ENCODE peak calls at places on chromosomes 7 and 10, in ten cellular contexts. Y is OCI-LY7, J is RWPE1, C is upper lobe of right lung, E is mammary epithelial cell, D is mucosa of descending colon, H is fibroblast of lung, T is neural crest cell, B is gastrocnemius medialis, G is prostate gland. F is an unnamed sample.

GRCh38 chr10:116444527-116445142 is 17.0 kb downstream of the PNLIPRP3 start:
- DNase-seq in Y (peak; percentile 31), J (peak; percentile 34), C (no peak), E (no peak), D (no peak), H (peak; percentile 24), T (peak; percentile 48), B (no peak), G (no peak), F (no peak)

GRCh38 chr10:19847321-19847720 is 31.1 kb downstream of the PLXDC2 start:
- DNase-seq in Y (no peak), J (no peak), C (no peak), E (peak; percentile 95), D (no peak), H (peak; percentile 88), T (no peak), B (no peak), G (no peak), F (no peak)

GRCh38 chr7:128781126-128781525 is 5.5 kb upstream of the OPN1SW start:
- DNase-seq in Y (no peak), J (no peak), C (no peak), E (no peak), D (no peak), H (peak; percentile 80), T (no peak), B (peak; percentile 51), G (no peak), F (no peak)

GRCh38 chr10:131728829-131729228 is 172.0 kb upstream of the PPP2R2D start:
- DNase-seq in Y (no peak), J (no peak), C (peak; percentile 31), E (no peak), D (no peak), H (no peak), T (no peak), B (no peak), G (no peak), F (no peak)

GRCh38 chr10:6520138-6520537 is 59.9 kb downstream of the PRKCQ start:
- DNase-seq in Y (no peak), J (no peak), C (no peak), E (no peak), D (no peak), H (no peak), T (no peak), B (no peak), G (no peak), F (no peak)

GRCh38 chr7:17830206-17830605 is 110.1 kb downstream of the SNX13 start:
- DNase-seq in Y (no peak), J (no peak), C (no peak), E (no peak), D (no peak), H (no peak), T (no peak), B (no peak), G (no peak), F (no peak)

GRCh38 chr7:6323936-6324701 is 51.7 kb upstream of the CYTH3 start:
- DNase-seq in Y (no peak), J (no peak), C (no peak), E (no peak), D (no peak), H (peak; percentile 14), T (no peak), B (no peak), G (no peak), F (no peak)

GRCh38 chr10:112307631-112308502 is 24.7 kb downstream of the TECTB start:
- DNase-seq in Y (peak; percentile 35), J (peak; percentile 73), C (peak; percentile 74), E (peak; percentile 38), D (no peak), H (peak; percentile 14), T (peak; percentile 28), B (peak; percentile 21), G (no peak), F (no peak)

GRCh38 chr10:62638062-62638477 is 166.4 kb upstream of the ADO start:
- DNase-seq in Y (peak; percentile 63), J (no peak), C (no peak), E (peak; percentile 70), D (no peak), H (peak; percentile 57), T (no peak), B (no peak), G (no peak), F (peak; percentile 37)

GRCh38 chr7:41003031-41003925 is 699.6 kb downstream of the INHBA start:
- DNase-seq in Y (peak; percentile 46), J (peak; percentile 30), C (peak; percentile 68), E (peak; percentile 49), D (no peak), H (peak; percentile 53), T (peak; percentile 48), B (no peak), G (peak; percentile 18), F (no peak)

GRCh38 chr10:6114299-6114698 is 25.5 kb downstream of the RBM17 start:
- DNase-seq in Y (no peak), J (no peak), C (no peak), E (no peak), D (no peak), H (peak; percentile 45), T (no peak), B (no peak), G (no peak), F (no peak)

GRCh38 chr10:14039968-14040668 is 290.6 kb downstream of the FRMD4A start:
- DNase-seq in Y (no peak), J (no peak), C (no peak), E (no peak), D (no peak), H (peak; percentile 87), T (no peak), B (no peak), G (no peak), F (no peak)

GRCh38 chr7:3787717-3788311 is 486.8 kb downstream of the SDK1 start:
- DNase-seq in Y (no peak), J (no peak), C (no peak), E (no peak), D (no peak), H (peak; percentile 11), T (no peak), B (no peak), G (no peak), F (no peak)

GRCh38 chr7:43890468-43890867 is 15.9 kb downstream of the URGCP start:
- DNase-seq in Y (no peak), J (no peak), C (no peak), E (no peak), D (no peak), H (no peak), T (no peak), B (no peak), G (no peak), F (no peak)

GRCh38 chr7:78151229-78151628 is 352.7 kb downstream of the PHTF2 start:
- DNase-seq in Y (no peak), J (no peak), C (no peak), E (no peak), D (no peak), H (peak; percentile 92), T (no peak), B (no peak), G (no peak), F (no peak)

DNA sequence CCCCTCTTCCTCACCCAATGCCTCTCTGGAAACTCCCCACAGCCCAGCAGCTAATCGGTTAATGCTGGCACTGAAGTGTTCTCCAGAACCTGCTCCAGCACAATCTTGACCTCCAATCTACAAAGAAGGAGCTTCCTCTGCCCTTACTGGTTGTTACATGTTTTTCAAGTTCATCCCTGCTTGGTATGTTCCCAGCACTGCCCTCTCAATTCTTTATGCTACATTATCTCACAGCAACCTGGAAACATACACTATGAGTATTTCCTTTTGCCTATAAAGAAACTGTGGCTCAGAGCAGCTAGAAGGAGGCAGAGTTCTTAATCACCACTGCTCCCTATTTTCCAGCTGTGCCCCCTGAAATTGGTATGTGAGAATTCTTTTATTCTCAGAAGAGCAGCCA is 84.1 kb upstream of the KMT2E start:
- DNase-seq in Y (no peak), J (peak; percentile 30), C (no peak), E (peak; percentile 74), D (no peak), H (no peak), T (no peak), B (no peak), G (no peak), F (no peak)
- TF ChIP-seq CTCF in Y (no peak), J (no peak), C (no peak), E (no peak), D (no peak), H (no peak), T (no peak), B (no peak), G (no peak), F (no peak)

DNA sequence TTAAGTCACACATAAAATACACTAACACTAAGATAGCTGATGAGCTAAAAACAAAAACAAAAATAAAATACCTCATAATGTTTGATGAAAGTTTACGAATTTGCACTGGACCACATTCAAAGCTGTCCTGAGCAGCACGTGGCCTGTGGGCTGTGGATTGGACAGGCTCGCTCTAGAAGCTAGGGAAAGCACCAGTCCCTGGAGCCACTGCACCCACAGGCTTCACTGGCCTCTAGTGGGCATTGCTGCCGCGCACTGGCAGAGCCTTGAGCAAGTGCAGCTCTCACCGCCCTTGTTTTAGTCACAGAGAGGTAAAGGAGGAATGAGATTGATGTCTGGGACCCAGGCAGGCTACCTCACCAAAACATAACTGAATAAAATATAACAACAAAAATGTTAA is 67.6 kb downstream of the PAX2 start:
- DNase-seq in Y (no peak), J (no peak), C (peak; percentile 32), E (no peak), D (peak; percentile 27), H (no peak), T (no peak), B (no peak), G (no peak), F (no peak)
- TF ChIP-seq CTCF in Y (no peak), J (no peak), C (no peak), E (no peak), D (no peak), H (no peak), T (no peak), B (no peak), G (no peak), F (no peak)

DNA sequence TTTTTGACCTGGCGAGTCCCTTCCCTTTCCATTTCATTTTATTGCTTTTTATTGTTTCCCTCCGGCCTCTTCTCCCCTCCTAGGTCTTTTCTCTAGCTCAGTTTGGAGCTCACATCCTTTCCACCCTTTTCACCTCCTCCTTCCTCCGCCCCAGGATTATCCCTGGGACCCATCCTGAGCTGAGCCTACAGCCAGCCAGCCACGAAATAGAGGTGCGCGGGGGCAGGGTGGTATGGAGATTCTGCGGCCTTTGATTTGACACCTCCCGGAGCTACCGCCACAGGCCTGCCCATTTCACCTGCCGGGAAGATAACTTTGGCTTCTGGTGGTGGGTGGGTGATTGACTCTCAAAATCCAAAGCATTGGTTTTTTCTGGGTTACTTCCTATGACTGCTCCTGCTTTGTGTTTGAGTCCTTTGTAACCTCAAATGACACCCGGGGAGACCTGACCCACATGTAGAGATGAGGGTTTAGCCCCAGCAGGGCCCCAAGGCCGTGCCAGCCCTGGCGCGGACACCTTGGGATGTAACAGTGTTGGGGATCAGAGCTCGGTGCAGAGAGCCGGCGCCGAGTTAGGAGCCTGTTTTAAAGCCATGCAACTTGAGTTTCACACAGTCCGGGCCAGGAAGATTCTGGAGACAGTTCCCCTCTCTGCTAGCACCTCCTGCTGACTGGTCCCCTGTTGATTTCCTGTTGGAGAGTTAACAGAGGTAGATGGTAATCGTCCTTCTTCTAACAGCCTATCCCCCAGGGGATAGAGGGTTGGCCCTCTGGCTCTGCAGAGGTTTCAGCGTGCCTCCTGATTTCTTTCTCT is 1.5 kb downstream of the DUSP5 start:
- DNase-seq in Y (peak; percentile 53), J (peak; percentile 66), C (no peak), E (peak; percentile 75), D (no peak), H (peak; percentile 69), T (no peak), B (no peak), G (no peak), F (peak; percentile 25)
- TF ChIP-seq CTCF in Y (peak; percentile 72), J (no peak), C (no peak), E (peak; percentile 66), D (no peak), H (peak; percentile 56), T (no peak), B (no peak), G (peak; percentile 31), F (no peak)

GRCh38 chr7:81407094-81407493 is 362.8 kb downstream of the HGF start:
- DNase-seq in Y (no peak), J (no peak), C (no peak), E (no peak), D (no peak), H (no peak), T (no peak), B (no peak), G (no peak), F (no peak)
- TF ChIP-seq CTCF in Y (no peak), J (no peak), C (no peak), E (no peak), D (no peak), H (no peak), T (no peak), B (no peak), G (no peak), F (no peak)

F was measured in natural killer cell.